ENCODE peak calls at places on chromosomes 16 and 17, in nine cellular contexts. A is brain microvascular endothelial cell, R is NB4, X is astrocyte of the spinal cord, T is GM06990, P is heart right ventricle, D is lower leg skin, O is tibial nerve, V is neural progenitor cell. M is an unnamed sample.

GRCh38 chr16:1309888-1310831 is 724 bp downstream of the UBE2I start:
- DNase-seq in A (peak), R (peak), X (peak), T (peak), P (peak), D (peak), O (peak), V (no peak), M (peak)

GRCh38 chr16:75099738-75100615 is 16.6 kb downstream of the LDHD start:
- DNase-seq in A (no peak), R (peak), X (no peak), T (no peak), P (peak), D (no peak), O (no peak), V (no peak), M (no peak)

GRCh38 chr17:80815151-80815561 is 176.5 kb upstream of the CHMP6 start:
- DNase-seq in A (no peak), R (no peak), X (no peak), T (no peak), P (no peak), D (peak), O (no peak), V (no peak), M (no peak)

GRCh38 chr17:82238562-82239201 is 9.8 kb downstream of the SLC16A3 start:
- DNase-seq in A (peak), R (peak), X (peak), T (peak), P (peak), D (peak), O (peak), V (no peak), M (peak)

GRCh38 chr17:61167050-61167449 is 232.6 kb upstream of the TBX2 start:
- DNase-seq in A (no peak), R (no peak), X (no peak), T (no peak), P (no peak), D (no peak), O (no peak), V (no peak), M (no peak)

GRCh38 chr17:77828749-77829539 is 129.6 kb upstream of the TNRC6C start:
- DNase-seq in A (no peak), R (no peak), X (no peak), T (no peak), P (no peak), D (no peak), O (no peak), V (no peak), M (no peak)

GRCh38 chr17:855594-855993 is 73.4 kb downstream of the MRM3 start:
- DNase-seq in A (no peak), R (no peak), X (no peak), T (no peak), P (no peak), D (no peak), O (no peak), V (no peak), M (no peak)

GRCh38 chr17:6796017-6796886 is 20.2 kb downstream of the FBXO39 start:
- DNase-seq in A (no peak), R (peak), X (no peak), T (no peak), P (no peak), D (no peak), O (no peak), V (no peak), M (peak)

GRCh38 chr16:26667271-26667703 is 399.4 kb upstream of the C16orf82 start:
- DNase-seq in A (no peak), R (no peak), X (no peak), T (no peak), P (no peak), D (no peak), O (no peak), V (peak), M (no peak)

GRCh38 chr16:1631931-1632637 is 19.9 kb downstream of the CRAMP1 start:
- DNase-seq in A (no peak), R (no peak), X (no peak), T (no peak), P (no peak), D (no peak), O (no peak), V (no peak), M (no peak)

GRCh38 chr17:19659366-19660177 is 11.0 kb downstream of the ALDH3A2 start:
- DNase-seq in A (no peak), R (no peak), X (no peak), T (no peak), P (no peak), D (no peak), O (no peak), V (no peak), M (no peak)

GRCh38 chr17:74427048-74427762 is 4.7 kb upstream of the GPRC5C start:
- DNase-seq in A (no peak), R (no peak), X (no peak), T (no peak), P (peak), D (no peak), O (no peak), V (peak), M (no peak)

GRCh38 chr17:40107266-40107980 is 7.0 kb upstream of the NR1D1 start:
- DNase-seq in A (no peak), R (peak), X (no peak), T (no peak), P (peak), D (no peak), O (no peak), V (no peak), M (peak)

GRCh38 chr17:10021239-10021638 is 116.2 kb upstream of the RCVRN start:
- DNase-seq in A (no peak), R (peak), X (peak), T (no peak), P (no peak), D (no peak), O (peak), V (no peak), M (no peak)

GRCh38 chr16:23302045-23302956 is at the start of gene SCNN1B:
- DNase-seq in A (no peak), R (no peak), X (no peak), T (peak), P (no peak), D (no peak), O (no peak), V (peak), M (no peak)

GRCh38 chr16:3952342-3953131 is 72.0 kb upstream of the CREBBP start:
- DNase-seq in A (no peak), R (peak), X (no peak), T (no peak), P (peak), D (peak), O (peak), V (peak), M (peak)

GRCh38 chr17:41329279-41329925 is 13.9 kb upstream of the KRTAP17-1 start:
- DNase-seq in A (peak), R (peak), X (peak), T (no peak), P (no peak), D (peak), O (no peak), V (peak), M (peak)

GRCh38 chr16:6482861-6483530 is 849.6 kb upstream of the RBFOX1 start:
- DNase-seq in A (no peak), R (no peak), X (no peak), T (peak), P (no peak), D (no peak), O (no peak), V (no peak), M (no peak)

GRCh38 chr16:67391424-67392300 is 1.6 kb downstream of the TPPP3 start:
- DNase-seq in A (no peak), R (peak), X (no peak), T (no peak), P (no peak), D (peak), O (no peak), V (no peak), M (no peak)

GRCh38 chr17:57354669-57355068 is 98.3 kb downstream of the MSI2 start:
- DNase-seq in A (no peak), R (no peak), X (no peak), T (no peak), P (no peak), D (no peak), O (no peak), V (no peak), M (no peak)

GRCh38 chr17:57861737-57862409 is 12.0 kb upstream of the MRPS23 start:
- DNase-seq in A (no peak), R (no peak), X (no peak), T (no peak), P (peak), D (peak), O (peak), V (peak), M (peak)

GRCh38 chr17:39235555-39236221 is 9.9 kb upstream of the STAC2 start:
- DNase-seq in A (peak), R (peak), X (peak), T (peak), P (no peak), D (no peak), O (no peak), V (peak), M (peak)

GRCh38 chr17:7881655-7882054 is 6.9 kb upstream of the CHD3 start:
- DNase-seq in A (no peak), R (no peak), X (no peak), T (no peak), P (no peak), D (peak), O (no peak), V (no peak), M (no peak)

GRCh38 chr16:9049241-9049640 is 42.2 kb upstream of the HAPSTR1 start:
- DNase-seq in A (peak), R (no peak), X (peak), T (no peak), P (no peak), D (no peak), O (no peak), V (no peak), M (peak)

GRCh38 chr17:12665263-12666210 is at the start of gene MYOCD:
- DNase-seq in A (peak), R (no peak), X (peak), T (peak), P (peak), D (no peak), O (no peak), V (peak), M (no peak)

GRCh38 chr16:2148714-2149629 is 547 bp downstream of the RAB26 start:
- DNase-seq in A (no peak), R (peak), X (no peak), T (peak), P (no peak), D (no peak), O (no peak), V (peak), M (no peak)

GRCh38 chr17:17795946-17796786 is 40.6 kb downstream of the SREBF1 start:
- DNase-seq in A (no peak), R (no peak), X (no peak), T (no peak), P (no peak), D (no peak), O (no peak), V (no peak), M (no peak)

GRCh38 chr16:54325616-54326265 is 39.2 kb upstream of the IRX3 start:
- DNase-seq in A (no peak), R (peak), X (no peak), T (no peak), P (no peak), D (no peak), O (no peak), V (no peak), M (no peak)

GRCh38 chr17:16820161-16820877 is 130.3 kb downstream of the CCDC144A start:
- DNase-seq in A (no peak), R (no peak), X (no peak), T (no peak), P (peak), D (no peak), O (no peak), V (no peak), M (no peak)

GRCh38 chr16:79834720-79835119 is 234.2 kb upstream of the MAF start:
- DNase-seq in A (no peak), R (no peak), X (no peak), T (no peak), P (no peak), D (no peak), O (no peak), V (no peak), M (no peak)

GRCh38 chr17:48726916-48727286 is 1.6 kb downstream of the HOXB13 start:
- DNase-seq in A (no peak), R (no peak), X (no peak), T (no peak), P (no peak), D (no peak), O (no peak), V (no peak), M (no peak)

GRCh38 chr17:31373150-31374082 is 18.1 kb upstream of the RAB11FIP4 start:
- DNase-seq in A (peak), R (peak), X (peak), T (no peak), P (no peak), D (no peak), O (no peak), V (peak), M (peak)

GRCh38 chr16:84315422-84315821 is 20.7 kb downstream of the WFDC1 start:
- DNase-seq in A (no peak), R (peak), X (no peak), T (no peak), P (no peak), D (no peak), O (no peak), V (no peak), M (peak)

GRCh38 chr17:77889135-77889505 is 69.4 kb upstream of the TNRC6C start:
- DNase-seq in A (no peak), R (no peak), X (no peak), T (no peak), P (no peak), D (no peak), O (no peak), V (no peak), M (no peak)

GRCh38 chr16:88941051-88941932 is 35.7 kb downstream of the CBFA2T3 start:
- DNase-seq in A (no peak), R (peak), X (no peak), T (no peak), P (peak), D (no peak), O (no peak), V (peak), M (no peak)

GRCh38 chr17:17181666-17182600 is 24.2 kb downstream of the PLD6 start:
- DNase-seq in A (no peak), R (no peak), X (no peak), T (no peak), P (no peak), D (no peak), O (no peak), V (no peak), M (no peak)

GRCh38 chr16:89089142-89089541 is 4.5 kb upstream of the ACSF3 start:
- DNase-seq in A (no peak), R (no peak), X (no peak), T (no peak), P (no peak), D (no peak), O (no peak), V (peak), M (no peak)

GRCh38 chr16:29107299-29107698 is 122.4 kb downstream of the LAT start:
- DNase-seq in A (no peak), R (no peak), X (no peak), T (no peak), P (no peak), D (no peak), O (no peak), V (peak), M (no peak)

GRCh38 chr16:69477546-69477945 is 53.1 kb downstream of the CYB5B start:
- DNase-seq in A (peak), R (peak), X (no peak), T (no peak), P (no peak), D (no peak), O (no peak), V (no peak), M (peak)
- H3K4me3 ChIP-seq in A (no peak), R (no peak), X (no peak), T (no peak), P (no peak), D (no peak), O (no peak), V (no peak), M (no peak)

DNA sequence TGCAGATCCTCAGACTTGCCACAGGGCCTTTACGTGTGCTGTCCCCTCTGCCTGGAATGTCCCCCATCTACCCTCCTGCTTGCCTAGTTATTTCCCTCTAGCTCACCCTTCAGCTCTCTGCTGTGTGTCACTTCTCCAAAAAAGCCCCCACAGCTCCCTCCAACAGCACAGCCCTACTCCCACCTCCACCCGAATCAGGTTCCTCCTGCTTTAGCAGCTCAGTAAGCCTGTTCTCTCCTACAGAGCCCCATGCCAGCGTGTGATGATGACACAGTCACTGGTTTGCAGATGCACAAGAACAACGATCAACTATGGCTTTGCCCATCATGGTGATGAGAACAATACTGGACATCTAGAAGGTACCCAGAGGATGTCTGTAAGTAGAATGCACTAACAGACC is 7.1 kb upstream of the SAMD14 start:
- DNase-seq in A (no peak), R (no peak), X (no peak), T (no peak), P (no peak), D (no peak), O (no peak), V (no peak), M (no peak)
- TF ChIP-seq CTCF in A (no peak), R (no peak), X (no peak), T (no peak), P (no peak), D (no peak), O (no peak), V (no peak), M (no peak)

DNA sequence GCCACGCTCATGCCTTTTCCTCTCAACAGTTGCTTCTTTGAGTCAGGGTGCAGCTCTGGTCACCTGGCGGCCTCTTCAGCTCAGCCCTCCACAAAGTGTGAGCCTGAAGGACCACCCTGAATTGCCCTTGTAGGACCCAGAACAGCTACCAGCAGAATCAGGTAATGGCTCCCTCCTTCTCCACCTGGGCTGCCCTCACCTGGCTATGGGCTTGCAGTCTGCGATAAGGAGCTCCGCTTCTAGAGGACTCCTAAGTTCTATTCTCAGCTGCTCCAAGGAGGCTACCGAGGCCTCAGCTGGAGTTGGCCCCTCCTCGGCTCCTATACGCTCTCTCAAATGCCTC is 13.4 kb downstream of the SMIM5 start:
- DNase-seq in A (no peak), R (no peak), X (no peak), T (no peak), P (no peak), D (no peak), O (no peak), V (no peak), M (no peak)
- H3K4me3 ChIP-seq in A (no peak), R (no peak), X (no peak), T (no peak), P (no peak), D (no peak), O (no peak), V (no peak), M (no peak)

GRCh38 chr17:71251936-71252335 is 868.9 kb upstream of the SOX9 start:
- DNase-seq in A (no peak), R (no peak), X (peak), T (no peak), P (no peak), D (no peak), O (no peak), V (no peak), M (no peak)
- TF ChIP-seq CTCF in A (no peak), R (no peak), X (no peak), T (no peak), P (no peak), D (no peak), O (no peak), V (no peak), M (no peak)

GRCh38 chr16:53043462-53043861 is 9.2 kb downstream of the CHD9NB start:
- DNase-seq in A (no peak), R (no peak), X (no peak), T (no peak), P (peak), D (no peak), O (no peak), V (peak), M (peak)
- H3K4me3 ChIP-seq in A (no peak), R (no peak), X (no peak), T (no peak), P (peak), D (no peak), O (no peak), V (peak), M (no peak)

DNA sequence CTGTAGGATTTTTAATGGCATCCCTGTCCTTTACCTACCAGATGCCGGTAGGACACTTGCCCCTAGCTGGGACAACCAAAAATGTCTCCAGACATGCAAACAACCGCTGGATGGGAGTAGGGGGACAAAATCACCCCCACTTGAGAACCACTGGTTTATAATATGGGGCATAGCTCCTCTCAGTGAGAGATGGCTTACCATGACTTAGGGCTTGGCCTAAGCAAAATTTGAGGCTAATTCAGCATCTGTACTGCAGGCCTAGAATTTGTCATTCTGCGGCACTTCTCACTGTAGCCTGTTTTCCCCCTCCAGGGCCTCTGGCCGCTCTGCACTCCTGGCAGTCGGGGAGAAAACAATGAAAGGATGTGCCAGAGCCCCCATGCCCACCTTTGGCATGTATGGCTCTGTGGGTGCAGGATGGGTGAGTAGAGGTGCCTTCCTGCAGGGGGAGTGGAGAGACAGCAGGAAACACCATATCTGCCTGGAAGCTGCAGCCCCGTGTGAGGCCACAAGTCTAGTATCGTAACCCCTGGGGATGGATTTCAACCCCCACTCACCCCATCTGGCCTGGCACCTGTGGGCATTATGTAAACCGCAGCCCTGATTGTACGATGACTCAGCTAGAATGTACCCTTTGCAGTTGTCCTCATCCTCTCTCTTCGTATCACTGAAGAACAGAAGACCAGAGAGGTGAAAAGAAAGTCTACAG is 268.1 kb downstream of the SOX9 start:
- DNase-seq in A (no peak), R (peak), X (peak), T (peak), P (no peak), D (no peak), O (no peak), V (no peak), M (peak)
- TF ChIP-seq CTCF in A (peak), R (peak), X (peak), T (peak), P (no peak), D (no peak), O (no peak), V (no peak), M (peak)

GRCh38 chr16:86085795-86086194 is 186.8 kb downstream of the IRF8 start:
- DNase-seq in A (no peak), R (peak), X (no peak), T (no peak), P (no peak), D (peak), O (peak), V (no peak), M (no peak)
- H3K4me3 ChIP-seq in A (no peak), R (no peak), X (no peak), T (no peak), P (no peak), D (no peak), O (no peak), V (no peak), M (no peak)

DNA sequence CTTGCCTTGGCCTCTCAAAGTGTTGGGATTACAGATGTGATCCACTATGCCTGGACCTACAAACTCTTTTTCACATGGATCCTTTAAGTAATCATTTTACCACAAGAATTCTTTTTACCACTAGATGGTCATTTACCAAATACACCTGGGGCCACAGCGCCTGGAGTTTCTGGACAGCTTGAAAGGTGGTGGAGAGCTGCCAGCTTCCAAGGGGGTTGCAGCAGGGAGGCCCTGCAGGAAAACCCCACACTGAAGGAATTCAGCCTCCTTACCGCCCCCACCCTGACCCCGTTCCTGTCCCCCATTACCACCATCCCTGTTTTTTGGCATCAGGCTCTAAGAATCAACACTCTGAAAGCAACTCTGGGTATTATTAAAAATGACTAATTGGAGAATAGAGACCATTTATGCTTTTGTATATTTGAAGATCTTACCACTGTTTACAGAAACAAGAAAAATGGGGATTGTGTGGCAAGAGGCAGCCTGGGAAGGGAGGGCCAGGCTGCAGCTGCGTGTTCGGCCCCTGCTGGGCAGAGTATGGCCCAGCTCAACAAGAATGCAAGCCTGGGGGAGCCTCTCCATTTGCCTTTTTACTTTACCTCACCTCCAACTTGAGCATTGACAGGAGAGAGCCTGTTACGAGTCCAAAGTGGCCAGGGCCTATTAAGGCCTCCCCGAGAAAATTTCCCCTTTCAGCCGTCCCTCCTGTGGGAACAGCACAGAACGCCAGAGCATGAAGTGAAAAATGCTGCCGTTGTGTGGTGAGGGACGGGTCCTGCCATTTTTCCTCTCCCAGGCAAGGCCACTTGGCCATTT is 209.9 kb downstream of the ZFHX3 start:
- DNase-seq in A (no peak), R (no peak), X (peak), T (no peak), P (no peak), D (peak), O (no peak), V (peak), M (no peak)
- TF ChIP-seq CTCF in A (peak), R (no peak), X (no peak), T (no peak), P (no peak), D (no peak), O (no peak), V (no peak), M (no peak)

M was measured in cardiac fibroblast.